ENCODE peak calls at places on chromosomes 7 and 10, in six cellular contexts. W is prostate gland, D is HCT116, F is sigmoid colon, Z is GM23338, J is stomach. K is an unnamed sample.
A peak's percentile ranks its signal among the peaks of the same experiment; 100 is the strongest.

GRCh38 chr7:28144266-28144665 is 36.3 kb downstream of the JAZF1 start:
- DNase-seq in W (no peak), D (no peak), F (no peak), Z (peak; percentile 64), J (no peak), K (no peak)

GRCh38 chr7:22093003-22093402 is 147.3 kb upstream of the CDCA7L start:
- DNase-seq in W (no peak), D (no peak), F (no peak), Z (no peak), J (no peak), K (no peak)

GRCh38 chr7:9937944-9938631 is 1035.6 kb upstream of the PHF14 start:
- DNase-seq in W (no peak), D (no peak), F (no peak), Z (peak; percentile 62), J (no peak), K (no peak)

GRCh38 chr7:141333459-141333858 is 217.8 kb upstream of the AGK start:
- DNase-seq in W (no peak), D (no peak), F (no peak), Z (peak; percentile 85), J (no peak), K (no peak)

GRCh38 chr7:154859747-154860620 is 142.9 kb downstream of the PAXIP1 start:
- DNase-seq in W (no peak), D (no peak), F (peak; percentile 60), Z (no peak), J (no peak), K (no peak)

GRCh38 chr10:126955934-126956711 is 50.9 kb downstream of the DOCK1 start:
- DNase-seq in W (no peak), D (no peak), F (no peak), Z (no peak), J (no peak), K (no peak)

GRCh38 chr7:151308256-151308655 is 33.4 kb upstream of the NUB1 start:
- DNase-seq in W (no peak), D (no peak), F (no peak), Z (no peak), J (no peak), K (no peak)

GRCh38 chr7:136000288-136000913 is 23.2 kb upstream of the MTPN start:
- DNase-seq in W (no peak), D (no peak), F (no peak), Z (no peak), J (no peak), K (no peak)

GRCh38 chr10:49783645-49784044 is 21.5 kb upstream of the OGDHL start:
- DNase-seq in W (no peak), D (no peak), F (no peak), Z (peak; percentile 46), J (no peak), K (no peak)

DNA sequence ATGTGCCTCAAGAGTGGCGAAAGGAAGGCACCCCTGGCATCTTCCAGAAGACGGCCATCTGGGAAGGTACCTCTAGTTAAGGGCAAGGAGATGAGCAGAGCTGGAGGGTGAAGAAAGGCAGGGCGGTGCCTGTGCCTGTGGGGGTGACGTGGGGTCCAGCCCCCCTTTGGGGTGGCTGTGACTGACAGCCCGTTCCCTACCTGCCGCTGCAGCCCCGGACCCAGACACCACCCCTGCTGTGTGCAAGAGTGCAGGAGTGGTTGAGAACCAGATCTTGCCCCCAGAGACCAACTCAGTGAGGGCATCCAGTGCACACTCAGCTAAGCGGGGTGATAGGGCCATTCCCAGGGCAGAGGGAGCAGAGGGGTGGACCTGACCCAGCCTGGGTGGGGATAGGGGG is 4.3 kb upstream of the MUC17 start:
- DNase-seq in W (no peak), D (no peak), F (no peak), Z (no peak), J (no peak), K (no peak)
- H3K4me3 ChIP-seq in W (no peak overlapping the region), D (no peak overlapping the region), F (no peak overlapping the region), Z (peak overlapping the region; percentile 92), J (no peak overlapping the region), K (no peak overlapping the region)

GRCh38 chr7:157348548-157348947 is 11.7 kb downstream of the DNAJB6 start:
- DNase-seq in W (no peak), D (no peak), F (no peak), Z (no peak), J (no peak), K (no peak)

GRCh38 chr7:157352506-157352905 is 15.7 kb downstream of the DNAJB6 start:
- DNase-seq in W (no peak), D (no peak), F (peak; percentile 49), Z (no peak), J (no peak), K (no peak)

DNA sequence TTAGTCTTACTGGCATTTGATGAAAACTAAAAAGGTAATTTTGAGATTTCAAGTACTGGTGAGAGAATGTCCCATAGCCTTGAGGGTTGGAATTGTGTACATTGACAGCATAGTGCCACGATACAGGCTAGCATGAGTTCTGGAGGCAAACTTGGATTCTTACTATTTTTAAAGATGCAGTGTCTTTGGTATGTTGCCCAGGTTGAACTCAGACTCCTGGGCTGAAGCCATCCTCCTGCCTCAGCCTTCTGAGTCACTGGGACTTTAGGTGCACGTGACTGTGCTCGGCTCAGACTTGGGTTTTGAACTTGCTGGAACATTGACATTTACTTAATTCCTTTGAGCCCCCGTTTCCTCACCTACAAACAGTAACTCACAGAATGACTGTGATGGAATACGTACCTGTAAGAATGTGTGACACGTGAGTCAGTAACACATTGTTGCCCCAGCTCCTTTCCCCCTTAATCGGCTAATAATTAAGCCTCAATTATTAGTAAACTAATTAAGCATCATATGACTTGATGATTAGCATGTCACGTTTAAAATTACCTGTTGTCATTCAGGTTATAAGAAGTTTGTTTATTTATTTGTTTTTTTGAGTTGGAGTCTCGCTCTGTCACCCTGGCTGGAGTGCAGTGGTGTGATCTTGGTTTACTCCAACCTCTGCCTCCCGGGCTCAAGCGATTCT is 10.6 kb downstream of the DNAJB6 start:
- DNase-seq in W (no peak), D (peak; percentile 49), F (peak; percentile 90), Z (no peak), J (no peak), K (no peak)
- TF ChIP-seq POLR2AphosphoS5 in W (peak; percentile 50), D (no peak), F (peak; percentile 15), Z (no peak), J (peak; percentile 21), K (peak; percentile 54)

GRCh38 chr7:103687981-103688380 is 242.0 kb upstream of the SLC26A5 start:
- DNase-seq in W (no peak), D (no peak), F (no peak), Z (no peak), J (no peak), K (no peak)

GRCh38 chr7:103691291-103691690 is 245.3 kb upstream of the SLC26A5 start:
- DNase-seq in W (no peak), D (no peak), F (no peak), Z (no peak), J (no peak), K (no peak)

GRCh38 chr7:103690576-103690975 is 244.6 kb upstream of the SLC26A5 start:
- DNase-seq in W (no peak), D (no peak), F (no peak), Z (no peak), J (no peak), K (no peak)

GRCh38 chr7:103687272-103687671 is 241.3 kb upstream of the SLC26A5 start:
- DNase-seq in W (no peak), D (no peak), F (no peak), Z (no peak), J (no peak), K (no peak)

DNA sequence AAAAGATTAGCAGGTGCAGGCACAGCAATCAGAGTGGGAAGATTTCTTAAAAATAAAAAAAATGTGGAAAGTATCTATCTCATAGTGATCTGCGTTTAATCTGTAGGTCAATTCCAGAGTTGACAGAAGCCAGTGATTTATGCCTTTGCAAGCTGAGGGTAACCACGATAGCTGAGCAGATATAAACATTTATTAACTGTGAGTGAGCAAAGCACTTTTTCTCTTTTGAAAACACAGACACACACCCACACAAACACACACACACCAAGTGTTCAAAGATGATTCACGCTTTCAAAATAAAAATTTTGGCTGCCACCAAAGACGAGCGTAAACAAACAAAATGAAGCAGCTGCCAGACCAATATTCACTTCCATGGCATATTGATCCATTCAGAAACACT is 243.3 kb upstream of the SLC26A5 start:
- DNase-seq in W (no peak), D (no peak), F (no peak), Z (no peak), J (no peak), K (no peak)
- H3K4me3 ChIP-seq in W (no peak overlapping the region), D (no peak overlapping the region), F (no peak overlapping the region), Z (no peak overlapping the region), J (no peak overlapping the region), K (no peak overlapping the region)

DNA sequence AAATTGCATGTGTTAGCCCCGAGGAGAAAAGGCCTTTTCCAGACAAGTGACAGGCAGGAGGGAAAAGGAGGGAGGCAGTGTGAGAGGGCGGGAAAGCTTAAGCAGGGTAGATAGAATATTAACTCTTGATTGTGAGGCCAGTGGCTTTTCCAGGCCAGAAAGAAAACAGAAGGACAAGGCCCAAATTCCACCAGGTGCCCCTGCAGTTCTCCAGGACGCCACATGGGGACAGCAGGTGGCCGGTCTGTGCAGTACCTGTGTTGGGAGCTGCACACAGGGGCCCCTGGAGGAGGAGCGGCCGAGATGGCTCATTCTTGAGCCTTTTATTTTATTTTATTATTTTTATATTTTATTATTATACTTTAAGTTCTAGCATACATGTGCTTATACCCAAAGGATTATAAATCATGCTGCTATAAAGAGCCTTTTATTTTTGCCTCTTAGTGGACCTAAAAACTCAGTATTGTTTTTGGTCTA is 141.3 kb upstream of the KLF14 start:
- DNase-seq in W (no peak), D (no peak), F (no peak), Z (peak; percentile 87), J (peak; percentile 71), K (no peak)
- TF ChIP-seq POLR2AphosphoS5 in W (no peak), D (peak; percentile 82), F (no peak), Z (no peak), J (no peak), K (no peak)

K was measured in esophagus muscularis mucosa.